ENCODE peak calls at places on chromosomes 1 and 21, in four cellular contexts. W is lower lobe of right lung, I is IMR-90, U is fibroblast of lung. C is an unnamed sample. For H3K4me1, the result is how much of the 10 kb centered on the place peaks cover.

GRCh38 chr1:27519341-27520258 is 29.6 kb upstream of the WASF2 start:
- DNase-seq in W (no peak), I (no peak), U (no peak), C (no peak)

GRCh38 chr1:177163844-177164379 is 600 bp downstream of the ASTN1 start:
- DNase-seq in W (no peak), I (no peak), U (no peak), C (no peak)

GRCh38 chr1:152786077-152786476 is at the start of gene LCE1E:
- DNase-seq in W (no peak), I (no peak), U (no peak), C (no peak)

GRCh38 chr1:98086796-98087195 is 166.0 kb upstream of the DPYD start:
- DNase-seq in W (no peak), I (peak), U (peak), C (peak)

GRCh38 chr1:62528015-62528414 is 69.3 kb upstream of the ANGPTL3 start:
- DNase-seq in W (no peak), I (no peak), U (no peak), C (no peak)

GRCh38 chr1:54979327-54979891 is 1.0 kb upstream of the TMEM61 start:
- DNase-seq in W (no peak), I (no peak), U (no peak), C (peak)

GRCh38 chr1:158068918-158069317 is 75.5 kb downstream of the KIRREL1 start:
- DNase-seq in W (no peak), I (no peak), U (no peak), C (peak)

GRCh38 chr1:154931940-154932487 is 4.5 kb downstream of the PMVK start:
- DNase-seq in W (peak), I (no peak), U (no peak), C (peak)

GRCh38 chr1:8073116-8073855 is 47.2 kb upstream of the ERRFI1 start:
- DNase-seq in W (no peak), I (no peak), U (no peak), C (no peak)

GRCh38 chr21:42626171-42626570 is 27.2 kb upstream of the PDE9A start:
- DNase-seq in W (no peak), I (no peak), U (no peak), C (no peak)

GRCh38 chr1:236576004-236576403 is 28.3 kb downstream of the HEATR1 start:
- DNase-seq in W (no peak), I (peak), U (no peak), C (peak)

GRCh38 chr1:151701515-151701914 is 15.1 kb downstream of the CELF3 start:
- DNase-seq in W (no peak), I (no peak), U (no peak), C (no peak)

GRCh38 chr1:157993179-157994080 is at the start of gene KIRREL1:
- DNase-seq in W (peak), I (peak), U (peak), C (peak)

GRCh38 chr1:42748461-42749410 is 8.7 kb upstream of the CLDN19 start:
- DNase-seq in W (no peak), I (no peak), U (no peak), C (no peak)

GRCh38 chr1:59972216-59972924 is 45.8 kb upstream of the CYP2J2 start:
- DNase-seq in W (no peak), I (peak), U (peak), C (peak)

GRCh38 chr1:174258148-174258550 is 98.8 kb downstream of the RABGAP1L start:
- DNase-seq in W (no peak), I (peak), U (peak), C (peak)

GRCh38 chr1:229947968-229948367 is 119.1 kb upstream of the GALNT2 start:
- DNase-seq in W (no peak), I (no peak), U (no peak), C (peak)

GRCh38 chr1:209791920-209792319 is 7.6 kb upstream of the C1orf74 start:
- DNase-seq in W (no peak), I (no peak), U (no peak), C (no peak)

GRCh38 chr21:39066829-39067785 is 116.1 kb downstream of the PSMG1 start:
- DNase-seq in W (no peak), I (no peak), U (no peak), C (no peak)

GRCh38 chr1:61436016-61436415 is 288.9 kb downstream of the TM2D1 start:
- DNase-seq in W (no peak), I (no peak), U (no peak), C (peak)

GRCh38 chr1:111879086-111879485 is 110.4 kb downstream of the KCND3 start:
- DNase-seq in W (no peak), I (peak), U (no peak), C (no peak)

GRCh38 chr1:184823080-184823479 is 68.4 kb upstream of the EDEM3 start:
- DNase-seq in W (no peak), I (peak), U (peak), C (no peak)

GRCh38 chr1:58035523-58035922 is 511.0 kb downstream of the OMA1 start:
- DNase-seq in W (no peak), I (no peak), U (peak), C (peak)

GRCh38 chr1:61951731-61952585 is 209.7 kb downstream of the PATJ start:
- DNase-seq in W (no peak), I (peak), U (no peak), C (no peak)

GRCh38 chr1:87121732-87122163 is 206.9 kb upstream of the LMO4 start:
- DNase-seq in W (no peak), I (peak), U (peak), C (no peak)

DNA sequence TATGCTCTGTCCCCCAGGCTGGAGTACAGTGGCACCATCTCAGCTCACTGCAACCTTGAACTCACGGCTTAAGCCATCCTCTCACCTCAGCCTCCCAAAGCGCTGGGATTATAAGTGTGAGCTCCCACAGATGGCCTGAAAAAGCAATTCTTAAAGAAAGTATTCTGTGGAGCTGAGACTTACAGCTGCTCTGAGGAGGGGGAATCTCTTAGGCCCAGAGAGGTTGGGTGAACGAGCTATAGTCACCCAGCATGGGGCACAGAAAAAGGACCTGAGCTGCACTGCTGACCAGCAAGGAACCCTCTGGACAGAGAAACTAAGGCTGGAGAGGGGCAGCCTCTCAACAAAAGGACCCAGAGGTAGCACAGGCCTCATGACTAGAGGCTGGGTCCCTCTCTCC is 1.3 kb downstream of the PAQR7 start:
- DNase-seq in W (no peak), I (no peak), U (no peak), C (no peak)
- H3K4me1 ChIP-seq in W (under half), I (under half), U (under half), C (under half)

DNA sequence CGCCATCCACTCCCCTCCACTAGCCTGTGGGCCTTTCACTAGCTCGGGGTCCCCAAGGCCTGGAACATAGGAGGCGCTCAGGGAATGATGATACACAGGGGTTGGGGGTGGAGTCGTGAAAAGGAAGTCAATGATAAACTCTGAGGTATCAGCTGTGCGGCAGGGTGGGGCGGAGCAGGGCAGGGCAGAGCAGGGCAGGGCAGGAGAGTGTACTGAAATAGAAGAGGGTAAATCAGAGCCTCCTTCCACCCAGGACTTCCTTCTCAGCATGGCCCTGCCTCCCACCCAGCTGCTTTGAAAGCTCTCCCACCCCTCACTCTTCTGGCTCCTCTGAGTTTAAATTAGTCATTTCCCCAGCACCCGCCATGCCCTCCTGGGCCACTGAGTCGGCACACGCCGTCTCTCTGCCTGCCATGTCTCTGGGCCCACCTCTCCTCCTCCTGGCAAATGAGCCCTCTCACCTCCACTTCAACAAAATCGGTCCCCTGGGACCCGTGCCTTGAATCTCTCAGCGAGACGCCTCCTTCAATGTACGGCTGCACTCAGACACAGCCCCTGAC is 16.9 kb downstream of the CAPZB start:
- DNase-seq in W (peak), I (no peak), U (no peak), C (no peak)
- H3K4me1 ChIP-seq in W (half or more), I (under half), U (under half), C (under half)

GRCh38 chr1:2270260-2271100 is 42.4 kb downstream of the SKI start:
- DNase-seq in W (no peak), I (no peak), U (no peak), C (no peak)
- H3K4me1 ChIP-seq in W (half or more), I (under half), U (under half), C (under half)

GRCh38 chr1:204992499-204992898 is 50.5 kb upstream of the CNTN2 start:
- DNase-seq in W (peak), I (no peak), U (no peak), C (no peak)
- H3K4me1 ChIP-seq in W (under half), I (under half), U (under half), C (under half)

DNA sequence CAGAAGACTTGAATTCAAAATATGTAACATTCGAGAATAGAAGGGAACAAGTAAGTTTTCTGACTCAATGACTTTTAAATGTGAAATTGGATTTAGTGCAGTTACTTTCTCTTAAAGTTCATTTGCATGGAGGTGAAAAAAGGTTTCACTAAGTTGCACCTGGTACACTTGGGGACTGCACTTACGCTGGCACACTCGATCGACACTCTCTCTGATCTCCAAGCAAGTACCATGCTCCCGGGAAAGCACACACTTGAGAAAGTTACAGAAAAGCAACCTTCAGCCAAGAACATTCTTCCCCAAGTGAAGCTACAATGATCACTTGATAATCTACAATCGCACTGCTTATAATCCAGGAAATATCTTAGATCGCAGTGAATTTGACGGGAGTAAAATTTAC is 63.1 kb downstream of the COQ8A start:
- DNase-seq in W (no peak), I (no peak), U (no peak), C (no peak)
- H3K4me1 ChIP-seq in W (under half), I (under half), U (under half), C (under half)

GRCh38 chr1:24926596-24927249 is 3.4 kb downstream of the RUNX3 start:
- DNase-seq in W (no peak), I (no peak), U (no peak), C (peak)
- H3K4me1 ChIP-seq in W (half or more), I (under half), U (under half), C (under half)

C was measured in GM23248.